ENCODE peak calls at places on chromosomes 2 and 18, in seven cellular contexts. M, A, E, B, K, Y and D are unnamed samples.

GRCh38 chr2:28274911-28275685 is 117.6 kb upstream of the FOSL2 start:
- DNase-seq in M (no peak), E (no peak), B (peak; percentile 79), Y (peak; percentile 86), K (peak; percentile 96), A (peak; percentile 88), D (peak; percentile 27)

GRCh38 chr2:12416600-12416999 is 300.1 kb upstream of the TRIB2 start:
- DNase-seq in K (no peak), A (peak; percentile 71), B (no peak), M (no peak), Y (peak; percentile 21), E (peak; percentile 62), D (peak; percentile 22)

GRCh38 chr2:101985101-101985792 is 6.5 kb upstream of the IL1R2 start:
- DNase-seq in M (no peak), Y (peak; percentile 81), B (no peak), E (no peak), A (no peak), K (no peak), D (peak; percentile 89)

GRCh38 chr2:232454630-232455029 is 1.3 kb upstream of the ALPI start:
- DNase-seq in M (no peak), A (no peak), E (no peak), K (no peak), Y (no peak), B (no peak), D (no peak)

GRCh38 chr18:10471574-10471973 is 17.1 kb downstream of the APCDD1 start:
- DNase-seq in K (no peak), B (no peak), A (no peak), E (no peak), M (no peak), Y (no peak), D (no peak)

GRCh38 chr18:54127759-54128378 is 96.6 kb downstream of the MBD2 start:
- DNase-seq in K (no peak), M (no peak), E (no peak), A (peak; percentile 79), B (peak; percentile 35), Y (peak; percentile 31), D (peak; percentile 35)

GRCh38 chr2:221254281-221254680 is 317.8 kb downstream of the EPHA4 start:
- DNase-seq in A (no peak), B (no peak), E (no peak), Y (no peak), K (no peak), M (no peak), D (peak; percentile 48)

GRCh38 chr18:50649821-50650220 is 89.9 kb downstream of the MAPK4 start:
- DNase-seq in B (no peak), Y (no peak), A (peak; percentile 22), K (peak; percentile 37), E (no peak), M (peak; percentile 22), D (no peak)

GRCh38 chr2:121287146-121287798 is 2.3 kb upstream of the TFCP2L1 start:
- DNase-seq in A (no peak), K (no peak), E (no peak), Y (no peak), M (no peak), B (no peak), D (no peak)

GRCh38 chr2:109555346-109555900 is 58.3 kb downstream of the SEPTIN10 start:
- DNase-seq in Y (no peak), E (no peak), M (no peak), A (no peak), K (no peak), B (no peak), D (no peak)

GRCh38 chr2:171794918-171795317 is 99.1 kb downstream of the SLC25A12 start:
- DNase-seq in Y (no peak), A (no peak), E (no peak), K (no peak), B (no peak), M (no peak), D (no peak)

GRCh38 chr2:138780451-138780880 is 276 bp upstream of the NXPH2 start:
- DNase-seq in K (no peak), Y (no peak), B (no peak), A (no peak), E (no peak), M (no peak), D (no peak)

GRCh38 chr18:78860117-78860516 is 119.5 kb upstream of the SALL3 start:
- DNase-seq in K (no peak), E (no peak), M (no peak), Y (no peak), B (no peak), A (no peak), D (no peak)

GRCh38 chr2:32235315-32235714 is 29.4 kb downstream of the NLRC4 start:
- DNase-seq in E (no peak), M (no peak), Y (no peak), K (no peak), B (no peak), A (no peak), D (no peak)

GRCh38 chr2:219109468-219109867 is 48.7 kb upstream of the IHH start:
- DNase-seq in Y (peak; percentile 92), B (no peak), K (no peak), M (no peak), E (peak; percentile 9), A (no peak), D (peak; percentile 69)

GRCh38 chr2:238922435-238922834 is 74.5 kb downstream of the TWIST2 start:
- DNase-seq in B (no peak), Y (no peak), A (no peak), K (no peak), E (no peak), M (no peak), D (no peak)

GRCh38 chr2:124318913-124319312 is 293.8 kb downstream of the CNTNAP5 start:
- DNase-seq in A (peak; percentile 0), B (no peak), M (no peak), E (no peak), K (no peak), Y (no peak), D (no peak)

GRCh38 chr2:239498981-239499633 is 98.3 kb upstream of the HDAC4 start:
- DNase-seq in A (peak; percentile 50), K (peak; percentile 57), E (no peak), M (no peak), Y (peak; percentile 39), B (no peak), D (no peak)

DNA sequence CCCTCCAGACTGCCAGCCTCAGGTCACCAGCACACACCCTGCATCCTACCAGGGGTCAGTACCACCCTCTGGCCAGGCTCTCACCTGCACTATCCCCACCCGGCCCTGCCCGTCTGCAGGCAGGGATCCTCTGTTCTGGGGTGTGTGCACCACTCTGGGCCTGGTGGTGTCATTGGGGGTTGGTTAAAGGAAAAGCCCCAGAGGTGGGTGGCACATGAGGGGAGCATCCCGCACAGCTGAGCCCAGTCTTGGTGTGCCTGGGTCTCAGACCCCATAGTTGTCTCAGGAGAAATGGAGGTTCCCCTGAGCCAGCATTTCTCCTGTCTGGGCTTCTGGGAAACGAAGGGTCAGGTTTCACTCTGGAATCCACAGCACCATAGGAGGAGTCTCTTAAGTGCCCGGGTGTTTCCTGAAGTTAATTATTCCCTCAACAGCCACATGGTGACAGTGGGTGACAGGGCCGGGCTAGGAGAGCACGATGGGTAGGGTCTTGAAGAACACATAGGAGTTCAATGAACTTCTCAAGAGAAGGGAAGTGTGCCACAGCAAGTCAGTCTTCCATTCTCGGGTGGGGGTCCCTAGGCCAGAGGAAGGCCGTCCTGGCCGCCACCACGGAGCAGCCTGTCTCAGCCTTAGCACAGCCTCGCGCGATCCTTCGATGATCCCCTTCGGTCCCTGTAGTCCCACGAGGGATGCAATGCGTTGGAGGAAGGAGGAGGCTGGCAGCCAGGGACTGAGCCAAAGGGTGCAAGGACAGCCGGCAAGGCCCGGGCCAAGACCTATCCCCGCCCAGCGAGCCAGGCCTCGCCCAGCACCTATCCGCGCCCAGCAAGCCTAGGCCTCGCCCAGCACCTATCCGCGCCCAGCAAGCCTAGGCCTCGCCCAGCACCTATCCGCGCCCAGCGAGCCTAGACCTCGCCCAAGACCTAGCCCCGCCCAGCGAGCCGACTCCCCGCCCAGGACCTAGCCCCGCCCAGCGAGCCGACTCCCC is 1.1 kb upstream of the FARP2 start:
- DNase-seq in K (peak; percentile 52), A (peak; percentile 36), M (peak; percentile 51), Y (peak; percentile 92), B (peak; percentile 81), E (peak; percentile 73), D (peak; percentile 84)
- H3K4me3 ChIP-seq in K (no peak overlapping the region), A (no peak overlapping the region), M (peak overlapping the region; percentile 36), Y (peak overlapping the region; percentile 23), B (peak overlapping the region; percentile 47), E (no peak overlapping the region), D (peak overlapping the region; percentile 26)

GRCh38 chr2:119485336-119486110 is 38.8 kb downstream of the SCTR start:
- DNase-seq in B (no peak), M (peak; percentile 43), K (no peak), A (peak; percentile 10), Y (no peak), E (no peak), D (no peak)

GRCh38 chr2:119487434-119488244 is 36.6 kb downstream of the SCTR start:
- DNase-seq in Y (peak; percentile 91), E (no peak), M (no peak), K (no peak), B (no peak), A (no peak), D (peak; percentile 93)

GRCh38 chr2:119484834-119485233 is 39.4 kb downstream of the SCTR start:
- DNase-seq in E (no peak), K (no peak), A (no peak), M (no peak), Y (no peak), B (no peak), D (no peak)

GRCh38 chr2:119486886-119487285 is 37.4 kb downstream of the SCTR start:
- DNase-seq in M (no peak), B (no peak), K (peak; percentile 65), E (no peak), A (peak; percentile 67), Y (no peak), D (no peak)

GRCh38 chr2:119486196-119486827 is 38.0 kb downstream of the SCTR start:
- DNase-seq in Y (no peak), K (no peak), E (no peak), A (no peak), M (no peak), B (no peak), D (no peak)
- H3K4me1 ChIP-seq in Y (peaks cover 14% of the 10 kb centered on the region), K (no peaks in the 10 kb centered on the region), E (no peaks in the 10 kb centered on the region), A (peaks cover 17% of the 10 kb centered on the region), M (peaks cover 45% of the 10 kb centered on the region), B (no peaks in the 10 kb centered on the region), D (peaks cover 64% of the 10 kb centered on the region)

DNA sequence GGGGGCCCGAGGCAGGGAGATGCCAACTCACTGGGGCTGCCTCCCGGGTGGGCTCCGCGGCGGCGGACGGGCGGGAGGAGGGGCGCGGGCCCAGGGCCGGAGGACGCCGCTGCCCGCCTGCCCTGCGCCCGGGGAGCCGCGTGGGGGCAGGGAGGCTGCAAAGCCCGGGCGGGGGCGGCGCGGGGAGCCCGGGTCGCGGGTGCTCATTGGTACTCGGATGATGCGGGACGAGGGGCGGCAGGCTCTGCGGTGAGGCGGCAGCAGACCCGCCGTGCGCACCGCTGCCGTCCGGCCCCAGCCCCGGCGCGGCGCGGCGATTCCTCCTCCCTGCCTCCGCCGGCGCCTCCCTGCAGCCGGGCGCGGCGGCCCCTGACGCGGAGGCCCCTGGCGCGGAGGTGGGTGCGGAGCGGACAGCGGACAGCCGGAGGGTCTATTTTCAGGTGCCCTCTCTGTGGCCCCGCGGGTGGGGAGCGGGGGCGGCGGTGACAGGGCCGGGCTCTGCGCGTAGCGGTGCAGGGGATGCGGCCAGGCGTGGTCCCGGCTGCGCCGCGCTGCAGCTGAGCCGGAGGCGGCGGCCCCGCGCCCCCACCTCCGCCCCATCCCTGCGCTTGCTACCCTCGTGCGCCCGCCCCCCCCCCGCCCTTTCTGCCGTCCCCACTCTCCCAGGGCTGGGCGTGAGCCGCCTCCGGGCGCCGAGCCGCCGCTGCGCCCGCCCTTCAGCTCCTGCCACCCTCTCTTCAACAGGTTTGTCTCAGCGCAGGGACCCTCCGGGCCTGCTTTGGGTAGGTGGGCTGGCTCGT is 599 bp downstream of the SPTBN1 start:
- DNase-seq in M (no peak), E (no peak), B (no peak), Y (no peak), K (peak; percentile 17), A (peak; percentile 71), D (peak; percentile 54)
- H3K4me3 ChIP-seq in M (peak overlapping the region; percentile 96), E (no peak overlapping the region), B (peak overlapping the region; percentile 78), Y (peak overlapping the region; percentile 57), K (peak overlapping the region; percentile 90), A (peak overlapping the region; percentile 99), D (peak overlapping the region; percentile 77)

GRCh38 chr18:13379930-13380665 is 161.5 kb downstream of the LDLRAD4 start:
- DNase-seq in A (no peak), M (no peak), E (no peak), K (no peak), B (no peak), Y (no peak), D (no peak)
- H3K4me1 ChIP-seq in A (peaks cover 12% of the 10 kb centered on the region), M (peaks cover 15% of the 10 kb centered on the region), E (peaks cover 91% of the 10 kb centered on the region), K (peaks cover 25% of the 10 kb centered on the region), B (peaks cover 10% of the 10 kb centered on the region), Y (peaks cover 8% of the 10 kb centered on the region), D (no peaks in the 10 kb centered on the region)